ENCODE peak calls at places on chromosome 3, in eight cellular contexts. Y is stimulated activated naive B cell treated with anti-CD40 and anti-IgM and Interleukin-4, amounts not matched to agents 10 μg/mL and 1 μg/mL and 100 μg/mL, for 72 hours; V is HT1080; L is germinal center; B is stimulated activated CD4-positive, alpha-beta T cell treated with anti-CD3 and anti-CD28 coated beads, Interleukin-2, amount 100 ng/mL, for 48 hours; T is T47D; W is foreskin melanocyte; D is A172. S is an unnamed sample.

GRCh38 chr3:72679540-72680198 is 168.6 kb downstream of the SHQ1 start:
- DNase-seq in Y (no peak), V (peak; percentile 28), L (no peak), B (no peak), T (no peak), W (no peak), D (peak; percentile 31), S (no peak)

GRCh38 chr3:151560750-151561149 is 99.9 kb upstream of the IGSF10 start:
- DNase-seq in Y (no peak), V (no peak), L (no peak), B (no peak), T (no peak), W (peak; percentile 18), D (no peak), S (no peak)

GRCh38 chr3:177753498-177754155 is 556.3 kb upstream of the TBL1XR1 start:
- DNase-seq in Y (no peak), V (no peak), L (no peak), B (no peak), T (no peak), W (no peak), D (no peak), S (no peak)

GRCh38 chr3:72115307-72115706 is 330.4 kb upstream of the PROK2 start:
- DNase-seq in Y (no peak), V (no peak), L (no peak), B (no peak), T (no peak), W (no peak), D (no peak), S (no peak)

GRCh38 chr3:55161256-55161655 is 233.4 kb upstream of the LRTM1 start:
- DNase-seq in Y (no peak), V (no peak), L (no peak), B (no peak), T (no peak), W (no peak), D (no peak), S (no peak)

GRCh38 chr3:42668403-42668740 is 14.9 kb downstream of the ZBTB47 start:
- DNase-seq in Y (no peak), V (no peak), L (no peak), B (no peak), T (no peak), W (no peak), D (no peak), S (no peak)

GRCh38 chr3:98986073-98986472 is 84.6 kb upstream of the DCBLD2 start:
- DNase-seq in Y (no peak), V (peak; percentile 80), L (no peak), B (no peak), T (no peak), W (peak; percentile 73), D (peak; percentile 93), S (no peak)

GRCh38 chr3:117184574-117184973 is 475.0 kb downstream of the TUSC7 start:
- DNase-seq in Y (no peak), V (peak; percentile 68), L (no peak), B (no peak), T (no peak), W (no peak), D (no peak), S (no peak)

GRCh38 chr3:159149633-159150032 is 347.8 kb downstream of the MFSD1 start:
- DNase-seq in Y (no peak), V (no peak), L (no peak), B (no peak), T (no peak), W (no peak), D (no peak), S (no peak)

GRCh38 chr3:6717026-6717943 is 143.6 kb upstream of the GRM7 start:
- DNase-seq in Y (peak; percentile 25), V (no peak), L (no peak), B (no peak), T (no peak), W (no peak), D (no peak), S (no peak)

GRCh38 chr3:54870423-54870822 is 57.4 kb downstream of the LRTM1 start:
- DNase-seq in Y (no peak), V (peak; percentile 95), L (no peak), B (no peak), T (peak; percentile 23), W (peak; percentile 3), D (peak; percentile 95), S (peak; percentile 19)

GRCh38 chr3:57756528-57757401 is 656 bp downstream of the SLMAP start:
- DNase-seq in Y (no peak), V (peak; percentile 65), L (peak; percentile 55), B (peak; percentile 24), T (peak; percentile 11), W (no peak), D (peak; percentile 46), S (peak; percentile 24)

GRCh38 chr3:71930056-71930991 is 145.4 kb upstream of the PROK2 start:
- DNase-seq in Y (no peak), V (peak; percentile 22), L (peak; percentile 52), B (no peak), T (peak; percentile 18), W (no peak), D (peak; percentile 8), S (no peak)

GRCh38 chr3:94429517-94429916 is 366.7 kb downstream of the NSUN3 start:
- DNase-seq in Y (no peak), V (peak; percentile 6), L (no peak), B (no peak), T (no peak), W (no peak), D (no peak), S (no peak)

GRCh38 chr3:58041826-58042324 is 33.7 kb downstream of the FLNB start:
- DNase-seq in Y (no peak), V (peak; percentile 80), L (no peak), B (no peak), T (no peak), W (no peak), D (peak; percentile 92), S (no peak)

GRCh38 chr3:149620291-149621020 is 37.4 kb downstream of the WWTR1 start:
- DNase-seq in Y (no peak), V (peak; percentile 80), L (no peak), B (no peak), T (no peak), W (no peak), D (peak; percentile 37), S (no peak)

GRCh38 chr3:130935761-130936160 is 41.9 kb downstream of the ATP2C1 start:
- DNase-seq in Y (no peak), V (peak; percentile 54), L (no peak), B (no peak), T (no peak), W (no peak), D (peak; percentile 16), S (no peak)

GRCh38 chr3:155846119-155846518 is 8.1 kb downstream of the SLC33A1 start:
- DNase-seq in Y (no peak), V (no peak), L (no peak), B (no peak), T (no peak), W (no peak), D (no peak), S (no peak)